ENCODE peak calls at places on chromosome 20, in six cellular contexts. F is mucosa of descending colon, B is BE2C, H is BJ, O is astrocyte of the spinal cord, U is AG04450. L is an unnamed sample.

GRCh38 chr20:32539817-32540675 is 45.1 kb downstream of the NOL4L start:
- DNase-seq in F (peak), B (no peak), H (no peak), O (no peak), U (no peak), L (no peak)

GRCh38 chr20:1686151-1686748 is 28.7 kb upstream of the SIRPG start:
- DNase-seq in F (no peak), B (no peak), H (no peak), O (no peak), U (no peak), L (no peak)

GRCh38 chr20:5996765-5997164 is 46.3 kb downstream of the MCM8 start:
- DNase-seq in F (no peak), B (no peak), H (no peak), O (no peak), U (no peak), L (no peak)

GRCh38 chr20:52105045-52105572 is 86.5 kb downstream of the ZFP64 start:
- DNase-seq in F (no peak), B (peak), H (no peak), O (peak), U (no peak), L (peak)

GRCh38 chr20:4261333-4262284 is 246.3 kb upstream of the RNF24 start:
- DNase-seq in F (no peak), B (no peak), H (no peak), O (peak), U (peak), L (peak)

GRCh38 chr20:40754372-40754943 is 65.4 kb upstream of the MAFB start:
- DNase-seq in F (no peak), B (no peak), H (no peak), O (no peak), U (no peak), L (no peak)

GRCh38 chr20:51854912-51855311 is 52.6 kb upstream of the SALL4 start:
- DNase-seq in F (no peak), B (no peak), H (no peak), O (no peak), U (no peak), L (no peak)

GRCh38 chr20:11982289-11982957 is 64.7 kb downstream of the BTBD3 start:
- DNase-seq in F (no peak), B (no peak), H (no peak), O (no peak), U (no peak), L (no peak)

GRCh38 chr20:21529863-21530262 is 16.0 kb upstream of the NKX2-2 start:
- DNase-seq in F (no peak), B (no peak), H (no peak), O (no peak), U (no peak), L (no peak)

GRCh38 chr20:50536333-50536732 is 26.1 kb downstream of the PTPN1 start:
- DNase-seq in F (no peak), B (no peak), H (no peak), O (no peak), U (no peak), L (no peak)

GRCh38 chr20:36368869-36369268 is 62.7 kb downstream of the DLGAP4 start:
- DNase-seq in F (no peak), B (no peak), H (no peak), O (no peak), U (no peak), L (no peak)

GRCh38 chr20:17721802-17722486 is 22.2 kb downstream of the BANF2 start:
- DNase-seq in F (no peak), B (no peak), H (no peak), O (no peak), U (no peak), L (no peak)

GRCh38 chr20:20594171-20594530 is 118.3 kb downstream of the RALGAPA2 start:
- DNase-seq in F (no peak), B (no peak), H (no peak), O (peak), U (no peak), L (peak)

GRCh38 chr20:50957276-50957675 is 1.1 kb downstream of the DPM1 start:
- DNase-seq in F (no peak), B (no peak), H (no peak), O (no peak), U (no peak), L (no peak)

GRCh38 chr20:59334616-59335300 is 34.3 kb downstream of the EDN3 start:
- DNase-seq in F (no peak), B (no peak), H (no peak), O (no peak), U (no peak), L (no peak)

GRCh38 chr20:50415031-50415515 is 95.1 kb upstream of the PTPN1 start:
- DNase-seq in F (no peak), B (no peak), H (no peak), O (no peak), U (no peak), L (no peak)

GRCh38 chr20:19644085-19644484 is 114.0 kb upstream of the RIN2 start:
- DNase-seq in F (no peak), B (no peak), H (no peak), O (no peak), U (no peak), L (no peak)

GRCh38 chr20:51760905-51761544 is 7.2 kb downstream of the ATP9A start:
- DNase-seq in F (no peak), B (no peak), H (no peak), O (peak), U (peak), L (peak)

GRCh38 chr20:5001174-5002076 is at the start of gene SLC23A2:
- DNase-seq in F (peak), B (peak), H (no peak), O (no peak), U (no peak), L (no peak)

GRCh38 chr20:60060593-60060992 is 102.4 kb downstream of the CDH26 start:
- DNase-seq in F (no peak), B (no peak), H (no peak), O (no peak), U (no peak), L (no peak)

GRCh38 chr20:36802326-36803223 is 29.0 kb upstream of the DSN1 start:
- DNase-seq in F (no peak), B (no peak), H (no peak), O (peak), U (peak), L (peak)

GRCh38 chr20:15836634-15837033 is 736.6 kb downstream of the KIF16B start:
- DNase-seq in F (no peak), B (no peak), H (no peak), O (peak), U (no peak), L (no peak)

GRCh38 chr20:51532577-51533191 is 9.8 kb downstream of the NFATC2 start:
- DNase-seq in F (peak), B (no peak), H (no peak), O (no peak), U (no peak), L (peak)

GRCh38 chr20:15739056-15739455 is 834.2 kb downstream of the KIF16B start:
- DNase-seq in F (no peak), B (no peak), H (no peak), O (no peak), U (no peak), L (no peak)

GRCh38 chr20:8375898-8376297 is 243.8 kb downstream of the PLCB1 start:
- DNase-seq in F (no peak), B (no peak), H (no peak), O (peak), U (no peak), L (no peak)

GRCh38 chr20:41017448-41018042 is 11.1 kb upstream of the TOP1 start:
- DNase-seq in F (no peak), B (no peak), H (no peak), O (no peak), U (no peak), L (no peak)

GRCh38 chr20:44109951-44110361 is 77.0 kb downstream of the JPH2 start:
- DNase-seq in F (no peak), B (no peak), H (no peak), O (no peak), U (no peak), L (no peak)
- TF ChIP-seq CTCF in F (no peak), B (peak), H (peak), O (peak), U (no peak), L (peak)

DNA sequence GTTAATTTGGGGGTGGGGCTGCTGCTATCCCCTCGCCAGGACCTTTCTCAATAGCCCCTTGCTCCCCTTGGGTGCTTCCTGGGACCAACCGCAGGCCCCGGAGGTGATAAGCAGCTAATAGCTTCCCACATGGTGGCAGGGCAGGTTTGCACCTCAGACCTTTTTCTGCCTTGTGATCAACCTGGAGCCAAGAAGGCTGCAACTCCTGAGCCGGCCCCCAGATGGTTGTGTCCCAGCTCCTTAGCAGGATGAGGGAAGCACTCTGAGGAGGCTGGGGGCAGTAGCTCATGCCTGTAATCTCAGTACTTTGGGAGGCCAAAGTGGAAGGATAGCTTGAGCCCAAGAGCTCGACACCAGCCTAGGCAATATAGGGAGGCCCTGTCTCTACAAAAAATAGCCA is 85.5 kb downstream of the BMP7 start:
- DNase-seq in F (no peak), B (no peak), H (no peak), O (no peak), U (no peak), L (no peak)
- TF ChIP-seq CTCF in F (no peak), B (no peak), H (no peak), O (no peak), U (no peak), L (no peak)

GRCh38 chr20:55086421-55086820 is 611.0 kb downstream of the DOK5 start:
- DNase-seq in F (no peak), B (no peak), H (no peak), O (no peak), U (no peak), L (no peak)
- TF ChIP-seq CTCF in F (no peak), B (no peak), H (no peak), O (no peak), U (no peak), L (no peak)

DNA sequence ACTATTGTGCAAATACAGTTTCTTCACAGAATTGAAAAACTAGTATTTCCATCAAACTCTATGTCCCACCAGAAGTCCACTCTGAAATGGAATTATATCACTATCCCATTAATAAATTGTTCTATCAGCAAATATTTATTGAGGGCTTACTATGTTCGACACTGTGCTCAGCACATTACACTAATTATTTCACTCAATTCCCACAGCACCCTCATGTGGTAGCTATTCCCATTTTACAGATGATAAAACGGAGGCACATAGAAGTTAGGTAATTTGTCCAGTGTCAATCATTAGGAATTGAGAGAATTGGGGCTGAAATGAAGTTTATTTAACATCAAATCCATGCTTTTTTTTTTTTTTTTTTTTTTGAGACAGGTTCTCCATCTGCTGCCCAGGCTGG is 52.5 kb downstream of the MKKS start:
- DNase-seq in F (no peak), B (no peak), H (no peak), O (no peak), U (no peak), L (no peak)
- TF ChIP-seq CTCF in F (no peak), B (no peak), H (no peak), O (peak), U (no peak), L (peak)

GRCh38 chr20:26209171-26209941 is 512.7 kb upstream of the ZNF337 start:
- DNase-seq in F (peak), B (no peak), H (no peak), O (no peak), U (no peak), L (no peak)
- TF ChIP-seq CTCF in F (no peak), B (no peak), H (no peak), O (no peak), U (no peak), L (no peak)

GRCh38 chr20:63933646-63934045 is 22.6 kb downstream of the UCKL1 start:
- DNase-seq in F (no peak), B (no peak), H (no peak), O (no peak), U (no peak), L (no peak)

GRCh38 chr20:63932606-63933160 is 23.5 kb downstream of the UCKL1 start:
- DNase-seq in F (no peak), B (no peak), H (no peak), O (no peak), U (no peak), L (no peak)

GRCh38 chr20:63935447-63935846 is 20.8 kb downstream of the UCKL1 start:
- DNase-seq in F (no peak), B (no peak), H (no peak), O (no peak), U (no peak), L (no peak)

GRCh38 chr20:63931735-63932134 is 24.5 kb downstream of the UCKL1 start:
- DNase-seq in F (no peak), B (no peak), H (no peak), O (no peak), U (no peak), L (no peak)

GRCh38 chr20:63934271-63935068 is 21.7 kb downstream of the UCKL1 start:
- DNase-seq in F (no peak), B (no peak), H (no peak), O (no peak), U (no peak), L (no peak)
- TF ChIP-seq CTCF in F (no peak), B (peak), H (peak), O (peak), U (peak), L (peak)

GRCh38 chr20:45890077-45890996 is 671 bp downstream of the NEURL2 start:
- DNase-seq in F (peak), B (peak), H (no peak), O (peak), U (no peak), L (peak)
- TF ChIP-seq CTCF in F (peak), B (peak), H (peak), O (peak), U (peak), L (peak)

GRCh38 chr20:7031222-7031621 is 263.7 kb downstream of the BMP2 start:
- DNase-seq in F (no peak), B (no peak), H (no peak), O (peak), U (no peak), L (no peak)
- TF ChIP-seq CTCF in F (no peak), B (no peak), H (no peak), O (peak), U (no peak), L (no peak)